ENCODE peak calls at places on chromosome 22, in six cellular contexts. C is HepG2, M is GM12878, T is H1, G is K562, X is SK-N-SH. H is an unnamed sample.

GRCh38 chr22:36930041-36930935 is 16.9 kb downstream of the CSF2RB start:
- DNase-seq in G (no peak), X (no peak), C (no peak), T (no peak), M (no peak), H (no peak)

GRCh38 chr22:37499006-37499707 is 13.0 kb upstream of the MFNG start:
- DNase-seq in C (no peak), M (no peak), T (no peak), G (no peak), X (no peak), H (no peak)

GRCh38 chr22:49966716-49967332 is 6.3 kb downstream of the PIM3 start:
- DNase-seq in G (peak), X (peak), C (peak), M (no peak), T (no peak), H (no peak)

GRCh38 chr22:40401532-40401931 is 31.1 kb downstream of the SGSM3 start:
- DNase-seq in G (no peak), T (no peak), C (no peak), X (no peak), M (no peak), H (no peak)

GRCh38 chr22:32080904-32081303 is 37.8 kb downstream of the SLC5A1 start:
- DNase-seq in X (peak), M (peak), C (peak), T (no peak), G (peak), H (peak)

GRCh38 chr22:29011200-29011867 is 50.3 kb downstream of the C22orf31 start:
- DNase-seq in C (no peak), X (no peak), G (no peak), T (no peak), M (no peak), H (no peak)

GRCh38 chr22:38202437-38203089 is 769 bp downstream of the MAFF start:
- DNase-seq in X (peak), T (no peak), G (peak), M (no peak), C (peak), H (peak)

GRCh38 chr22:36921309-36922096 is 8.1 kb downstream of the CSF2RB start:
- DNase-seq in C (no peak), X (no peak), M (peak), T (no peak), G (no peak), H (peak)

GRCh38 chr22:48968201-48968959 is 859.3 kb downstream of the BRD1 start:
- DNase-seq in G (no peak), C (peak), X (no peak), M (no peak), T (no peak), H (no peak)

GRCh38 chr22:47836957-47837356 is 1074.5 kb downstream of the TBC1D22A start:
- DNase-seq in G (no peak), M (no peak), T (no peak), C (no peak), X (no peak), H (no peak)

GRCh38 chr22:48951836-48952235 is 875.8 kb downstream of the BRD1 start:
- DNase-seq in M (no peak), C (no peak), T (no peak), X (no peak), G (no peak), H (no peak)

GRCh38 chr22:37406836-37407235 is 20.4 kb downstream of the ELFN2 start:
- DNase-seq in T (no peak), G (no peak), X (no peak), M (no peak), C (no peak), H (no peak)

GRCh38 chr22:19457828-19458428 is 10.4 kb upstream of the C22orf39 start:
- DNase-seq in M (no peak), C (no peak), X (no peak), T (no peak), G (no peak), H (no peak)

GRCh38 chr22:50261615-50262459 is at the start of gene MAPK12:
- DNase-seq in M (no peak), C (no peak), X (peak), G (peak), T (no peak), H (no peak)

GRCh38 chr22:33659423-33659822 is 260.9 kb downstream of the LARGE1 start:
- DNase-seq in C (no peak), M (no peak), X (no peak), G (no peak), T (no peak), H (no peak)

GRCh38 chr22:20752104-20752741 is 21.7 kb upstream of the SERPIND1 start:
- DNase-seq in G (no peak), X (no peak), T (no peak), C (no peak), M (no peak), H (no peak)

GRCh38 chr22:50145741-50146439 is 24.6 kb upstream of the PANX2 start:
- DNase-seq in T (no peak), X (peak), M (no peak), C (no peak), G (no peak), H (no peak)

GRCh38 chr22:20637740-20638139 is 130.3 kb downstream of the MED15 start:
- DNase-seq in X (no peak), G (no peak), M (no peak), C (no peak), T (no peak), H (no peak)

GRCh38 chr22:49582171-49582570 is 245.5 kb downstream of the BRD1 start:
- DNase-seq in X (peak), T (no peak), G (no peak), C (no peak), M (no peak), H (no peak)

GRCh38 chr22:25206998-25207397 is 7.3 kb downstream of the CRYBB3 start:
- DNase-seq in X (no peak), G (no peak), T (no peak), M (no peak), C (no peak), H (no peak)

GRCh38 chr22:39117585-39118191 is 20.6 kb downstream of the APOBEC3H start:
- DNase-seq in X (no peak), C (peak), G (peak), M (peak), T (no peak), H (no peak)

GRCh38 chr22:45709866-45710265 is 38.2 kb downstream of the ATXN10 start:
- DNase-seq in M (no peak), G (no peak), T (no peak), C (no peak), X (no peak), H (no peak)

GRCh38 chr22:37184816-37185541 is 3.1 kb downstream of the C1QTNF6 start:
- DNase-seq in G (no peak), X (no peak), C (no peak), M (no peak), T (no peak), H (no peak)

GRCh38 chr22:37175414-37176144 is 12.5 kb downstream of the C1QTNF6 start:
- DNase-seq in G (no peak), C (no peak), X (peak), M (no peak), T (no peak), H (no peak)

GRCh38 chr22:38211556-38211955 is 9.8 kb downstream of the MAFF start:
- DNase-seq in X (no peak), C (no peak), G (no peak), M (no peak), T (no peak), H (no peak)

GRCh38 chr22:49975543-49976389 is 15.2 kb downstream of the PIM3 start:
- DNase-seq in G (peak), C (no peak), X (peak), M (no peak), T (no peak), H (peak)

GRCh38 chr22:38461057-38461413 is 6.0 kb upstream of the KCNJ4 start:
- DNase-seq in T (no peak), G (no peak), M (no peak), X (no peak), C (no peak), H (no peak)

GRCh38 chr22:32335471-32335870 is 22.2 kb upstream of the RFPL3 start:
- DNase-seq in X (no peak), C (no peak), G (no peak), M (no peak), T (no peak), H (no peak)

GRCh38 chr22:38503021-38503420 is 3.1 kb downstream of the DDX17 start:
- DNase-seq in M (no peak), C (no peak), T (no peak), X (no peak), G (no peak), H (no peak)

GRCh38 chr22:32352681-32353080 is 5.0 kb upstream of the RFPL3 start:
- DNase-seq in T (no peak), C (no peak), X (no peak), G (no peak), M (no peak), H (no peak)

GRCh38 chr22:50260801-50261614 is 475 bp downstream of the MAPK12 start:
- DNase-seq in T (no peak), C (no peak), M (no peak), X (peak), G (peak), H (no peak)

GRCh38 chr22:31616315-31616980 is 45.6 kb downstream of the PISD start:
- DNase-seq in X (no peak), T (no peak), G (no peak), M (no peak), C (peak), H (peak)

GRCh38 chr22:20173720-20174119 is 22.9 kb upstream of the CCDC188 start:
- DNase-seq in T (no peak), X (no peak), M (no peak), G (no peak), C (no peak), H (no peak)

GRCh38 chr22:49598338-49598737 is 229.3 kb downstream of the BRD1 start:
- DNase-seq in C (no peak), T (no peak), X (no peak), G (no peak), M (no peak), H (no peak)

GRCh38 chr22:32822188-32822877 is 20.8 kb downstream of the TIMP3 start:
- DNase-seq in T (no peak), C (no peak), X (no peak), G (no peak), M (no peak), H (no peak)

GRCh38 chr22:31574015-31574670 is 77.8 kb downstream of the SFI1 start:
- DNase-seq in C (no peak), T (no peak), G (no peak), X (no peak), M (no peak), H (no peak)

DNA sequence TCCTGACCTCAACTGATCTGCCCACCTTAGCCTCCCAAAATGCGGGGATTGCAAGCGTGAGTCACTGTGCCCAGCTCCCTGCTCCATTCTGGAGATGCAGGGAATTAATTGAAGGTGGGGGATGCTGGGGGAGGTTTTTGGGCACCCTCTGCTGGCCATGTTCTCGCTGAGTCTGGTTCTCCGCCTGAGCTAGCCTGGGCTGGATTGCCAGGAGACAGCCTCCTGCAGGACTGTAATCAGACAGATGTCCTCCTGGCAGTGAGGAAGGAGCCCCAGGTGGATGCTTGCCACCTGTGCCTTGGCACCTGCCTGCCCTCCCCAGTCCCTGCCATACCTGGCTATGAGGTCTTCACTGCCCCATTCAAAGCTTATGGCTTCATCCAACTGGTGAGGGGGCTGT is 5.4 kb downstream of the MTFP1 start:
- DNase-seq in T (no peak), M (no peak), C (no peak), X (no peak), G (no peak), H (no peak)
- TF ChIP-seq CTCF in T (peak), M (no peak), C (peak), X (no peak), G (no peak), H (no peak)

DNA sequence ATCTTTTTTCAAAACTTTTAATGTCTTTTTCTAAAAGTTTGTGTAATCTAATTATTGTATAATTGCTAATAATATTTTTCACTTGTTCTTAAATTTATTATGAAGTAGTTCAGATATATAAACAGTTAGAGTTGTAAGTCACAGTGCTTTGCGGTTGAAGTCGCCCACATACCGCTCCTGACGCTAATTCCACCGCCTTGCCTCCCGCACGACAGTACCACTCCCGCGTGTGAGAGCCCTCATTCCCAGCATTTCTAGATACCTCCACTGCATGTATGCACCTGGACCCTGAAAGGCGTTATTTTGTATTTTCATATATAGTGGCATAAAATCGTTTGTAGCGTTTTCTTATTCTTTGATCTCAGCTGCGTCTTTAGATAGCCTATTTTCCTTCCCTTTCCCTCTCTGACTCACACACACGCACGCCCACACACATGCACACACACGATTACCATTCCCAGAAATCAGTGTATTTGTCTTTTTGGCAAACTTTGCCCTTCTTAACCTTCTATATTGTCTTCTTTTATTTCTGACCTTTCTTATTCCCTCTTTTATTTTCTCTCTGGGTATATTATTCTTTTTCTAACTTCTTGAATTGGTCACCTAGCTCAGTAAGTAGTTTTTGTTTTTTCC is 56.4 kb upstream of the PITPNB start:
- DNase-seq in X (no peak), T (no peak), G (no peak), C (no peak), M (no peak), H (no peak)
- TF ChIP-seq GABPA in X (no peak), T (no peak), G (no peak), C (no peak), M (no peak), H (no peak)

GRCh38 chr22:18078329-18079041 is 695 bp downstream of the PEX26 start:
- DNase-seq in C (peak), T (no peak), X (peak), M (no peak), G (peak), H (peak)
- TF ChIP-seq CTCF in C (peak), T (no peak), X (peak), M (no peak), G (peak), H (no peak)

DNA sequence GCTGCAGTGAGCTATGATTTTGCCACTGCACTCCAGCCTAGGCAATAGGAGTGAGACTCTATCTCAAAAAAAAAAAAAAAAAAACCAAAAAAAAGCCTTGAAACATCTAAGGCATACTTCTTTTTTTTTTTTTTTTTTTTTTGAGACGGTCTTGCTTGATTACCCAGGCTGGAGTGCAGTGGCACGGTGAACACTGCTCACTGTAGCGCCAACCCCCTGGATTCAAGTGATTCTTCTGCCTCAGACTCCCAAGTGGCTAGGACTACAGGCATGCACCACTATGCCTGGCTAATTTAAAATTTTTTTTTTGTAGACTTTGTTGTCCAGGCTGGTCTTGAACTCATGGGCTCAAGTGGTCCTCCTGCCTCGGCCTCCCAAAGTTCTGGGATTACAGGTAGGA is 19.5 kb downstream of the ARFGAP3 start:
- DNase-seq in M (no peak), X (no peak), C (no peak), T (no peak), G (no peak), H (no peak)
- TF ChIP-seq GABPA in M (no peak), X (no peak), C (no peak), T (no peak), G (no peak), H (no peak)

GRCh38 chr22:41668971-41669911 is 19.4 kb downstream of the SNU13 start:
- DNase-seq in T (no peak), M (no peak), G (no peak), X (no peak), C (no peak), H (no peak)
- TF ChIP-seq CTCF in T (no peak), M (no peak), G (no peak), X (no peak), C (no peak), H (no peak)

GRCh38 chr22:44203203-44203602 is 22.5 kb downstream of the PARVG start:
- DNase-seq in T (no peak), X (no peak), C (no peak), G (no peak), M (no peak), H (no peak)

GRCh38 chr22:44200451-44200850 is 19.7 kb downstream of the PARVG start:
- DNase-seq in M (no peak), T (no peak), X (no peak), C (no peak), G (no peak), H (no peak)

GRCh38 chr22:44201556-44202129 is 20.9 kb downstream of the PARVG start:
- DNase-seq in M (no peak), T (no peak), G (no peak), X (no peak), C (no peak), H (no peak)

GRCh38 chr22:44200855-44201550 is 20.3 kb downstream of the PARVG start:
- DNase-seq in M (no peak), T (no peak), X (no peak), G (no peak), C (no peak), H (no peak)

GRCh38 chr22:44202261-44202789 is 21.6 kb downstream of the PARVG start:
- DNase-seq in T (no peak), C (no peak), G (no peak), X (no peak), M (no peak), H (no peak)
- TF ChIP-seq GABPA in T (no peak), C (no peak), G (no peak), X (no peak), M (no peak), H (no peak)

DNA sequence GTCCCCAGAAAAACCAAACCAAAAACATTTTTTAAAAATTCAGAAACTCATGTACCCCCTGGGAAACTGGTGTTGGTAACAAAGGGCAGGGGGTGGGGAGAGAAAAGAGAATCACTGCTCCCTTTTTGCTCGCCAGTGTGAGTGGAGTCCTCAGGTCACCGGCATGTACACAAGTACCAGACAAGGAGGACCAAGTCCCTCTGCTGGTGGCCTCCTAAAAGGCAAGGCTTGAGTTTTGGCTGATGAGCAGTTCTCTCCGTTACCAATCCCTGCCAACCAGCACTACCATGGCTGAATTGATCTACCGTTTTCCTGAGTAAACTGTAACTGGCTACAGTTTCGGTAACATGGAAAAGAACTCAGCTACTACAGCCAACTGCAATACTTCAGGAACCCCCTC is 22.0 kb downstream of the APOL5 start:
- DNase-seq in X (no peak), T (no peak), C (peak), M (no peak), G (no peak), H (no peak)
- TF ChIP-seq CTCF in X (no peak), T (peak), C (peak), M (no peak), G (peak), H (no peak)

GRCh38 chr22:26431151-26431995 is 2.3 kb downstream of the ASPHD2 start:
- DNase-seq in T (no peak), X (no peak), C (no peak), M (peak), G (no peak), H (no peak)
- TF ChIP-seq GABPA in T (no peak), X (no peak), C (no peak), M (no peak), G (no peak), H (no peak)

DNA sequence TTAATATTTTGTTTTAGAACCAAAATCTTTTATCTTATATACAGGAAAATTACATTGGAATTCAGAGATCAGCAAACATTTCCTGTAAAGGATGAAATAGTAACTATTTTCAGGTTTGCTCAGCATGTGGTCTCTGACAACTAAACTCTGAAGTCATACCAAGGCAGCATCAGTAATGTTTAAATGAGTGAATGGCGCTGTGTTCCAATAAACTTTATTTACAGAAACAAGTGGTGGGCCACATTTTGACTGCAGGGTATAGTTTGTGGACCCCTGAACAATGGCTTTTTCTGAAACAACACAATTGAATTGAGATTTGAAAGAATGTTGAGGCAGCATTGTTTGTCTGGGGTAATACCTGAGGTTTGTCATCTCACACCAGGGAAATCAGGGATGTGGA is 113.6 kb upstream of the VPREB1 start:
- DNase-seq in M (no peak), C (no peak), G (no peak), T (no peak), X (no peak), H (no peak)
- TF ChIP-seq CTCF in M (no peak), C (no peak), G (no peak), T (no peak), X (no peak), H (no peak)

GRCh38 chr22:46812786-46813185 is 50.3 kb downstream of the TBC1D22A start:
- DNase-seq in M (no peak), T (no peak), C (no peak), X (no peak), G (no peak), H (no peak)

GRCh38 chr22:46815132-46815531 is 52.7 kb downstream of the TBC1D22A start:
- DNase-seq in C (peak), M (no peak), G (no peak), T (no peak), X (no peak), H (no peak)

GRCh38 chr22:46813816-46814597 is 51.6 kb downstream of the TBC1D22A start:
- DNase-seq in C (no peak), T (no peak), M (no peak), G (no peak), X (no peak), H (no peak)

GRCh38 chr22:46815559-46815895 is 53.1 kb downstream of the TBC1D22A start:
- DNase-seq in T (no peak), C (no peak), G (no peak), X (no peak), M (no peak), H (no peak)

GRCh38 chr22:46815896-46816721 is 53.7 kb downstream of the TBC1D22A start:
- DNase-seq in X (no peak), T (no peak), C (peak), G (peak), M (no peak), H (peak)
- TF ChIP-seq GABPA in X (no peak), T (no peak), C (no peak), G (no peak), M (no peak), H (no peak)

H was measured in HL-60.